ENCODE peak calls at places on chromosome X, in five cellular contexts. One of them, this sample, is unnamed.

GRCh38 chrX:47497274-47497673 is 14.3 kb upstream of the ZNF41 start:
- DNase-seq in H9: no peak
- DNase-seq in mesenchymal stem cell: peak
- DNase-seq in trophoblast cell: no peak
- DNase-seq in H1: no peak
- DNase-seq in this sample: no peak

GRCh38 chrX:24890677-24891076 is 125.1 kb downstream of the ARX start:
- DNase-seq in H9: no peak
- DNase-seq in mesenchymal stem cell: no peak
- DNase-seq in trophoblast cell: no peak
- DNase-seq in H1: no peak
- DNase-seq in this sample: no peak

GRCh38 chrX:86171366-86171765 is 23.1 kb downstream of the DACH2 start:
- DNase-seq in H9: peak
- DNase-seq in mesenchymal stem cell: peak
- DNase-seq in trophoblast cell: peak
- DNase-seq in H1: peak
- DNase-seq in this sample: no peak

GRCh38 chrX:9278475-9279270 is 186.2 kb upstream of the TBL1X start:
- DNase-seq in H9: no peak
- DNase-seq in mesenchymal stem cell: peak
- DNase-seq in trophoblast cell: no peak
- DNase-seq in H1: no peak
- DNase-seq in this sample: no peak

GRCh38 chrX:110258552-110258951 is 59.3 kb downstream of the AMMECR1 start:
- DNase-seq in H9: no peak
- DNase-seq in mesenchymal stem cell: no peak
- DNase-seq in trophoblast cell: no peak
- DNase-seq in H1: no peak
- DNase-seq in this sample: no peak

GRCh38 chrX:19902110-19902509 is 14.7 kb upstream of the SH3KBP1 start:
- DNase-seq in H9: no peak
- DNase-seq in mesenchymal stem cell: no peak
- DNase-seq in trophoblast cell: no peak
- DNase-seq in H1: no peak
- DNase-seq in this sample: no peak

GRCh38 chrX:38732866-38733265 is 68.4 kb upstream of the MID1IP1 start:
- DNase-seq in H9: no peak
- DNase-seq in mesenchymal stem cell: no peak
- DNase-seq in trophoblast cell: peak
- DNase-seq in H1: no peak
- DNase-seq in this sample: no peak

GRCh38 chrX:121208563-121208962 is 161.2 kb downstream of the GLUD2 start:
- DNase-seq in H9: no peak
- DNase-seq in mesenchymal stem cell: no peak
- DNase-seq in trophoblast cell: no peak
- DNase-seq in H1: no peak
- DNase-seq in this sample: no peak

GRCh38 chrX:115549008-115549407 is 12.0 kb upstream of the PLS3 start:
- DNase-seq in H9: no peak
- DNase-seq in mesenchymal stem cell: no peak
- DNase-seq in trophoblast cell: no peak
- DNase-seq in H1: no peak
- DNase-seq in this sample: no peak

GRCh38 chrX:71214604-71215334 is 8.3 kb upstream of the GJB1 start:
- DNase-seq in H9: no peak
- DNase-seq in mesenchymal stem cell: no peak
- DNase-seq in trophoblast cell: no peak
- DNase-seq in H1: no peak
- DNase-seq in this sample: no peak

GRCh38 chrX:56745019-56745418 is 16.0 kb downstream of the NBDY start:
- DNase-seq in H9: no peak
- DNase-seq in mesenchymal stem cell: peak
- DNase-seq in trophoblast cell: peak
- DNase-seq in H1: no peak
- DNase-seq in this sample: no peak

GRCh38 chrX:77922768-77923167 is 12.3 kb downstream of the ATP7A start:
- DNase-seq in H9: no peak
- DNase-seq in mesenchymal stem cell: no peak
- DNase-seq in trophoblast cell: no peak
- DNase-seq in H1: no peak
- DNase-seq in this sample: no peak

GRCh38 chrX:103017542-103017941 is 46.4 kb downstream of the BEX1 start:
- DNase-seq in H9: no peak
- DNase-seq in mesenchymal stem cell: no peak
- DNase-seq in trophoblast cell: no peak
- DNase-seq in H1: no peak
- DNase-seq in this sample: no peak

GRCh38 chrX:39759526-39760224 is 338.1 kb downstream of the BCOR start:
- DNase-seq in H9: no peak
- DNase-seq in mesenchymal stem cell: peak
- DNase-seq in trophoblast cell: peak
- DNase-seq in H1: no peak
- DNase-seq in this sample: no peak

GRCh38 chrX:20382518-20383291 is 116.0 kb upstream of the RPS6KA3 start:
- DNase-seq in H9: no peak
- DNase-seq in mesenchymal stem cell: peak
- DNase-seq in trophoblast cell: no peak
- DNase-seq in H1: no peak
- DNase-seq in this sample: no peak

GRCh38 chrX:85561216-85561615 is 181.8 kb upstream of the POF1B start:
- DNase-seq in H9: no peak
- DNase-seq in mesenchymal stem cell: no peak
- DNase-seq in trophoblast cell: no peak
- DNase-seq in H1: no peak
- DNase-seq in this sample: no peak

GRCh38 chrX:111409326-111409725 is 2.7 kb downstream of the DCX start:
- DNase-seq in H9: no peak
- DNase-seq in mesenchymal stem cell: no peak
- DNase-seq in trophoblast cell: no peak
- DNase-seq in H1: no peak
- DNase-seq in this sample: no peak

GRCh38 chrX:130173190-130173895 is 1.6 kb downstream of the RAB33A start:
- DNase-seq in H9: no peak
- DNase-seq in mesenchymal stem cell: peak
- DNase-seq in trophoblast cell: peak
- DNase-seq in H1: no peak
- DNase-seq in this sample: no peak

GRCh38 chrX:109632906-109633504 is 8.0 kb upstream of the KCNE5 start:
- DNase-seq in H9: peak
- DNase-seq in mesenchymal stem cell: peak
- DNase-seq in trophoblast cell: peak
- DNase-seq in H1: no peak
- DNase-seq in this sample: no peak

GRCh38 chrX:65601126-65601525 is 66.3 kb upstream of the MSN start:
- DNase-seq in H9: no peak
- DNase-seq in mesenchymal stem cell: no peak
- DNase-seq in trophoblast cell: no peak
- DNase-seq in H1: no peak
- DNase-seq in this sample: no peak

GRCh38 chrX:20139966-20140365 is 1.7 kb downstream of the EIF1AX start:
- DNase-seq in H9: no peak
- DNase-seq in mesenchymal stem cell: peak
- DNase-seq in trophoblast cell: peak
- DNase-seq in H1: no peak
- DNase-seq in this sample: no peak

GRCh38 chrX:68980906-68981616 is 152.2 kb downstream of the EFNB1 start:
- DNase-seq in H9: peak
- DNase-seq in mesenchymal stem cell: no peak
- DNase-seq in trophoblast cell: no peak
- DNase-seq in H1: no peak
- DNase-seq in this sample: no peak

GRCh38 chrX:78517124-78517523 is 142.0 kb downstream of the RTL3 start:
- DNase-seq in H9: no peak
- DNase-seq in mesenchymal stem cell: no peak
- DNase-seq in trophoblast cell: peak
- DNase-seq in H1: no peak
- DNase-seq in this sample: no peak

GRCh38 chrX:132836471-132836870 is 122.0 kb downstream of the HS6ST2 start:
- DNase-seq in H9: no peak
- DNase-seq in mesenchymal stem cell: no peak
- DNase-seq in trophoblast cell: no peak
- DNase-seq in H1: no peak
- DNase-seq in this sample: no peak

GRCh38 chrX:91434351-91435168 is at the start of gene PABPC5:
- DNase-seq in H9: peak
- DNase-seq in mesenchymal stem cell: peak
- DNase-seq in trophoblast cell: peak
- DNase-seq in H1: peak
- DNase-seq in this sample: peak

GRCh38 chrX:102712216-102712966 is at the start of gene GPRASP2:
- DNase-seq in H9: peak
- DNase-seq in mesenchymal stem cell: peak
- DNase-seq in trophoblast cell: peak
- DNase-seq in H1: no peak
- DNase-seq in this sample: peak

GRCh38 chrX:102129473-102129872 is 4.0 kb downstream of the TCEAL2 start:
- DNase-seq in H9: no peak
- DNase-seq in mesenchymal stem cell: no peak
- DNase-seq in trophoblast cell: peak
- DNase-seq in H1: no peak
- DNase-seq in this sample: no peak

DNA sequence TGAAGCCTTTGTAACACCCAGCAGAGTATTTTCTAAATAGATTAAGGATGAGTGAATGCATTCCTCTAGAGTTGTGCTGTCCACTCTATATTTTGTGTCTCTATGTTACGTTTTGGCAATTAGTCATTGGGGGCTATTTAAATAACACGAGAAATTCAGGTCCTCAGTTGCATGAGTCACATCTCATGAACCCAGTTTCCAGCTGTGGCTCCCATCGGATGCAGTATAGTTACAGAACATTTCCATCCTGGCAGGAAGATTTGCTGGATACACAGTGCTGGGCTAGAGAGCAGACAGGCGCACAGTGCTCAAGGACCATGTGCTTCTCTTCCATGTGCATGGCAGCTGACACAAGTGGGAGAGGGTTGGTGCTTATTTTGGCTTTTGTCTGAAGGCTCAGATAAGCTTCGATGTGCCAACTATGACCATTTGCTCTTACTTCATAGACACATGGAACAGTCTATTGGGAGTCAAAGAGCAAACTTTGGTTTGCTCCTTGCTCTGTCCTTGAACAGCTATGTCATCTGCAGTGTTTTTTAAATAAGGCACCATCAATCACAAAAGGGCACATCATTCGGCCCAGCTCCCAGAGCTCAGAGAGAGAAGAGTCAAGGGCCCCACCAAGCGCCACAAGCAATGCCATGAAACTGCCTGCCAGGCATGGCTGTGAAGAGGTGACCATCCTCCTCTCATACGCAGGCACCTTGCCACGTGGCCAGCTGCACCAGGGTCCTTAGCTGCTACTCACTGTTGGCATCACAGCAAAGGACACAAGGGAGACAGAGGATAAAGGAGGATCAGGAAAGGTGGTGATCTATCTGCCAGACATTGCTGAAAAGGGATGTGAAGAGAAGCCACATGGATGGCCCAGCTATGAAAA is 8.1 kb upstream of the STS start:
- DNase-seq in H9: no peak
- DNase-seq in mesenchymal stem cell: peak
- DNase-seq in trophoblast cell: peak
- DNase-seq in H1: no peak
- DNase-seq in this sample: no peak
- H3K4ac ChIP-seq in H9: no peak
- H3K4ac ChIP-seq in mesenchymal stem cell: no peak
- H3K4ac ChIP-seq in trophoblast cell: no peak
- H3K4ac ChIP-seq in H1: no peak
- H3K4ac ChIP-seq in this sample: no peak

DNA sequence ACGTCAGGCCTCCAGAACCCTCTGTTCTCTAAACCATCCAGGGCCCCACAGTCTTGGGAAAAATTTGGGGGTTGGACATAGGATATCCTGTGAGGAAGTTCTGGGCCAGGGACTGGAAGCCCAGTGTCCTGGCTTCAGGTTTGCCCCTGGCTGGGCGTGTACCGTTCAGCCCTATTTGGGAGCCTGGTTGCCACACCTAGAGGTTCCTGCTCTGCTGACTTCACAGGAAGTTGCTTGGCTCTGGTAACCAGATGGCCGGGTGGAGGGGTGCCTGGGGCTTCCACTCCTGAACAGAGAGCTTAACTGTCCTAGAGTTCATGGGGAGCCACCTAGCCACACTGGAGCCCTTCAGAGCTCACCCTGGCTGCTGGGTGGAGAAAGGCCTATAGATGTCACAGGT is 1.1 kb downstream of the TAFAZZIN start:
- DNase-seq in H9: no peak
- DNase-seq in mesenchymal stem cell: no peak
- DNase-seq in trophoblast cell: no peak
- DNase-seq in H1: no peak
- DNase-seq in this sample: no peak
- H2AK5ac ChIP-seq in H9: no peak
- H2AK5ac ChIP-seq in mesenchymal stem cell: no peak
- H2AK5ac ChIP-seq in trophoblast cell: no peak
- H2AK5ac ChIP-seq in H1: no peak
- H2AK5ac ChIP-seq in this sample: no peak

GRCh38 chrX:41100819-41101218 is 15.6 kb downstream of the USP9X start:
- DNase-seq in H9: no peak
- DNase-seq in mesenchymal stem cell: no peak
- DNase-seq in trophoblast cell: no peak
- DNase-seq in H1: no peak
- DNase-seq in this sample: no peak

GRCh38 chrX:41095962-41096955 is 11.0 kb downstream of the USP9X start:
- DNase-seq in H9: no peak
- DNase-seq in mesenchymal stem cell: peak
- DNase-seq in trophoblast cell: no peak
- DNase-seq in H1: no peak
- DNase-seq in this sample: no peak

GRCh38 chrX:41097326-41097725 is 12.1 kb downstream of the USP9X start:
- DNase-seq in H9: no peak
- DNase-seq in mesenchymal stem cell: no peak
- DNase-seq in trophoblast cell: no peak
- DNase-seq in H1: no peak
- DNase-seq in this sample: no peak

GRCh38 chrX:41105005-41105404 is 19.8 kb downstream of the USP9X start:
- DNase-seq in H9: no peak
- DNase-seq in mesenchymal stem cell: no peak
- DNase-seq in trophoblast cell: no peak
- DNase-seq in H1: no peak
- DNase-seq in this sample: no peak

DNA sequence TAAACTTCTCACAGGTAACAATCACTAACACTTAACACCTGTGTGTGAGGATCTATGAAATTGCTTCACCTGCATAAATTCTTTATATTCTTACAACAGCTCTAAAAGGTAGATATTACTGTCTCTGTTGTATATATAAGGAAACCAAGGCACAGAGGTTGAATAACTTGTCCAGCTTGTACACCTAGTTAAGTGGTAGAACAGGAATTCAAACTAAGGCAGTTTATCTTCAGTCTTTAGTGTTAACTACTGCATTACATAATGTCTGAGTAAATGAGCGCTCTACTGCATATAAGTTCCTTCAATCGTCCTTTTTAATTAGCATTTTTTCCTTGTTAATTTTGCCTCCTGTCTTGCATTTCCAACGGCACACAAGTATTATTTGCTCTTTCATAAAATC is 15.0 kb downstream of the USP9X start:
- DNase-seq in H9: no peak
- DNase-seq in mesenchymal stem cell: no peak
- DNase-seq in trophoblast cell: peak
- DNase-seq in H1: no peak
- DNase-seq in this sample: no peak
- H2BK12ac ChIP-seq in H9: no peak
- H2BK12ac ChIP-seq in mesenchymal stem cell: no peak
- H2BK12ac ChIP-seq in trophoblast cell: no peak
- H2BK12ac ChIP-seq in H1: no peak
- H2BK12ac ChIP-seq in this sample: no peak

GRCh38 chrX:3268804-3269203 is 77.6 kb downstream of the MXRA5 start:
- DNase-seq in H9: no peak
- DNase-seq in mesenchymal stem cell: peak
- DNase-seq in trophoblast cell: no peak
- DNase-seq in H1: no peak
- DNase-seq in this sample: no peak
- H3K4ac ChIP-seq in H9: no peak
- H3K4ac ChIP-seq in mesenchymal stem cell: no peak
- H3K4ac ChIP-seq in trophoblast cell: no peak
- H3K4ac ChIP-seq in H1: no peak
- H3K4ac ChIP-seq in this sample: no peak

This sample was measured in neuronal stem cell.